ENCODE peak calls at places on chromosomes 6 and 20, in four cellular contexts. Q is CD8-positive, alpha-beta T cell; K is fibroblast of lung; W is kidney. Y is an unnamed sample. For H3K4me1, the result is how much of the 10 kb centered on the place peaks cover.

GRCh38 chr20:38728911-38729642 is 4.8 kb downstream of the SLC32A1 start:
- DNase-seq in Q (no peak), K (no peak), W (no peak), Y (no peak)

GRCh38 chr6:144298167-144298671 is 13.1 kb downstream of the UTRN start:
- DNase-seq in Q (no peak), K (no peak), W (no peak), Y (no peak)

GRCh38 chr20:4533734-4534133 is 188.0 kb upstream of the PRND start:
- DNase-seq in Q (no peak), K (no peak), W (no peak), Y (no peak)

GRCh38 chr20:50532231-50532630 is 22.0 kb downstream of the PTPN1 start:
- DNase-seq in Q (no peak), K (no peak), W (no peak), Y (no peak)

GRCh38 chr20:1894951-1895673 is at the start of gene SIRPA:
- DNase-seq in Q (no peak), K (peak), W (peak), Y (peak)

GRCh38 chr20:63694596-63695418 is 1.6 kb upstream of the TNFRSF6B start:
- DNase-seq in Q (no peak), K (no peak), W (peak), Y (no peak)

GRCh38 chr6:117267766-117268534 is 2.6 kb downstream of the VGLL2 start:
- DNase-seq in Q (no peak), K (no peak), W (no peak), Y (no peak)

GRCh38 chr6:15775076-15775634 is 112.3 kb upstream of the DTNBP1 start:
- DNase-seq in Q (no peak), K (no peak), W (no peak), Y (no peak)

GRCh38 chr6:121236984-121237383 is 97.3 kb downstream of the TBC1D32 start:
- DNase-seq in Q (no peak), K (peak), W (no peak), Y (no peak)

GRCh38 chr6:56868687-56869086 is 86.2 kb upstream of the BEND6 start:
- DNase-seq in Q (no peak), K (peak), W (no peak), Y (no peak)

GRCh38 chr20:56778765-56779195 is 149.7 kb downstream of the TFAP2C start:
- DNase-seq in Q (no peak), K (peak), W (no peak), Y (no peak)

GRCh38 chr6:47653706-47654105 is 44.7 kb upstream of the ADGRF4 start:
- DNase-seq in Q (no peak), K (no peak), W (no peak), Y (no peak)

GRCh38 chr6:108114861-108115597 is 40.5 kb upstream of the OSTM1 start:
- DNase-seq in Q (peak), K (peak), W (peak), Y (peak)

GRCh38 chr20:10603971-10604864 is 69.6 kb downstream of the JAG1 start:
- DNase-seq in Q (no peak), K (peak), W (peak), Y (no peak)

GRCh38 chr6:116314878-116315277 is 35.1 kb upstream of the TSPYL1 start:
- DNase-seq in Q (no peak), K (no peak), W (no peak), Y (no peak)

GRCh38 chr6:154606457-154606856 is 96.0 kb upstream of the CNKSR3 start:
- DNase-seq in Q (peak), K (no peak), W (no peak), Y (no peak)

GRCh38 chr6:166626177-166627038 is 643 bp downstream of the RPS6KA2 start:
- DNase-seq in Q (peak), K (peak), W (peak), Y (peak)

GRCh38 chr20:31260326-31260932 is 3.0 kb downstream of the DEFB115 start:
- DNase-seq in Q (no peak), K (no peak), W (no peak), Y (no peak)

GRCh38 chr6:24630861-24631505 is 15.0 kb downstream of the KIAA0319 start:
- DNase-seq in Q (no peak), K (no peak), W (no peak), Y (no peak)

GRCh38 chr6:56291278-56291917 is 44.0 kb upstream of the COL21A1 start:
- DNase-seq in Q (no peak), K (peak), W (no peak), Y (no peak)

GRCh38 chr20:49408705-49409104 is 73.8 kb downstream of the KCNB1 start:
- DNase-seq in Q (no peak), K (no peak), W (no peak), Y (no peak)

GRCh38 chr6:89559487-89559886 is 79.1 kb downstream of the LYRM2 start:
- DNase-seq in Q (no peak), K (no peak), W (no peak), Y (no peak)

GRCh38 chr20:25984933-25985332 is 288.3 kb upstream of the ZNF337 start:
- DNase-seq in Q (peak), K (peak), W (no peak), Y (peak)

GRCh38 chr6:13908955-13909381 is 15.8 kb upstream of the RNF182 start:
- DNase-seq in Q (peak), K (peak), W (no peak), Y (no peak)

GRCh38 chr6:34238507-34239239 is 2.0 kb downstream of the HMGA1 start:
- DNase-seq in Q (no peak), K (no peak), W (peak), Y (peak)

GRCh38 chr6:158353851-158354508 is 41.7 kb downstream of the TULP4 start:
- DNase-seq in Q (no peak), K (peak), W (no peak), Y (no peak)

GRCh38 chr6:21459646-21460045 is 133.9 kb upstream of the SOX4 start:
- DNase-seq in Q (no peak), K (no peak), W (no peak), Y (no peak)

GRCh38 chr6:169895000-169895759 is 143.8 kb downstream of the ERMARD start:
- DNase-seq in Q (no peak), K (no peak), W (no peak), Y (no peak)

GRCh38 chr20:21048841-21049273 is 57.3 kb downstream of the LINC00237 start:
- DNase-seq in Q (peak), K (no peak), W (no peak), Y (peak)

GRCh38 chr6:167047554-167047953 is 48.4 kb downstream of the CEP43 start:
- DNase-seq in Q (peak), K (no peak), W (no peak), Y (peak)

GRCh38 chr6:100433726-100434435 is 30.8 kb downstream of the SIM1 start:
- DNase-seq in Q (no peak), K (no peak), W (no peak), Y (no peak)
- H3K4me1 ChIP-seq in Q (under half), K (under half), W (under half), Y (under half)

GRCh38 chr20:34600892-34601653 is 42.6 kb downstream of the MAP1LC3A start:
- DNase-seq in Q (no peak), K (no peak), W (no peak), Y (no peak)

GRCh38 chr20:34607066-34607465 is 48.5 kb downstream of the MAP1LC3A start:
- DNase-seq in Q (no peak), K (no peak), W (no peak), Y (no peak)

DNA sequence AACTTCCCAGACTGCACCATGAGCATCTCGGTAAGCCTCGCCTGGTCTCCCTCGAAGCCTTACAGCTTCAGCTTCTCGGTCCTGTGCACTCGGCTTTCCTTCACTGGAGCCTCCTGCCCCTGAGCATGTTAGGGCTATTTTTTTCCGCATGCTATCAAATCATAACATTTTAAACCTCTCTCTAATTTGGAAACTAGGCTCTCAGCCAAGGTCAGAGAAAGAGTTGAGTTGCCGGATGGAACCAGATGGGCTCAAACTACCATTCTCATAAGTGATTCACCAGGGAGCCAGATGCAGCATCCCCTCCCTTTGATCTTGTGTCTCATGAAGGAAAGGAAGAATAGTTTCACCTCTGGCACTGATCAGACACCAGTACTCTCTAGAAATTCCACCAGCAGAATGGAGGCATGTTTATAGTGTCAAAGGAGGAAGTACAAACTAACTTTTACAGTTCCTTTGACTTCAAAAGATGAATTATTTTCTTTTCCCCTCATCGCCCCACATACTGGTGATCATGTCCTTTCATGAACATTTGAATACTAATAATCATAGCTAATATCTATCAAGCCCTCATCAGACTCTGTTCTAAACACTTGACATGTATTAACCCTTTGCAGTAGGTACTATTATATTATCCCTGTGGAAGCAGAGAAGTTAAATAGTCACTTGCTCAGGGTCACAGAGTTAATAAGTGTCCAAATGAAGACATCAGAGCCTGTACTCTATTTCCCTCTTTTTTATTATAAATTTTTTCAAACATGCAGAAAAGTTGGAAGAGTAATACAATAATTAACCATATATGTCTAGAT is 46.7 kb downstream of the MAP1LC3A start:
- DNase-seq in Q (no peak), K (peak), W (no peak), Y (no peak)
- TF ChIP-seq CTCF in Q (no peak), K (no peak), W (no peak), Y (no peak)

GRCh38 chr6:137968468-137968804 is 101.4 kb downstream of the TNFAIP3 start:
- DNase-seq in Q (no peak), K (no peak), W (no peak), Y (no peak)
- H3K4me1 ChIP-seq in Q (under half), K (under half), W (under half), Y (under half)

DNA sequence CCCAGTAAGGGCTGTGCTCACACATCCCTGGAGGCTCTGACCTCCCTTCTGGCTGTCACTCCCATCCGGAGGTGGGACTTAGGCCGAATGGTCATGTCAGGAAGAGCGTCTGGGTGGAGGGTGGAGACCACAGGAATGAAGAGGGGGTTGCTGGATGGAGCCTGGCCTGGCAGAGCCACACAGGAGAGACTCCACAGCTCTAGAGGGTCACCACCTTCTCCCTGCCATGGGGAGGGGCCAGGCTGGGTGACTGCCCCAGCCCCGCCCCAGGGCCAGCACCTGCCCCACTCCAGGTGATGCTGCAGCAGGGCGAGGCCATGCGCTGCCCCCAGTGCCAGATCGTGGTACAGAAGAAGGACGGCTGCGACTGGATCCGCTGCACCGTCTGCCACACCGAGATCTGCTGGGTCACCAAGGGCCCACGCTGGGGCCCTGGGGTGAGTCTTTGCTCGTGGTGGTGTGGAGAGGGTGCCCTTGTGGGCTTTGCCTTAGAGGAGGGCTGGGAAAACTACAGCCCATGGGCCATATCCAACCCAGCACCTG is 20.6 kb downstream of the RBCK1 start:
- DNase-seq in Q (no peak), K (no peak), W (no peak), Y (no peak)
- TF ChIP-seq CTCF in Q (no peak), K (no peak), W (no peak), Y (no peak)